ENCODE peak calls at places on chromosomes 3 and 15, in six cellular contexts. I is H9, F is mesenchymal stem cell, T is IMR-90, J is trophoblast cell, Q is H1. L is an unnamed sample.

GRCh38 chr15:70158309-70158995 is 60.7 kb upstream of the TLE3 start:
- DNase-seq in Q (no peak), J (no peak), F (no peak), I (no peak), T (no peak), L (no peak)

GRCh38 chr3:28553175-28553574 is 204.6 kb upstream of the AZI2 start:
- DNase-seq in J (no peak), I (no peak), T (no peak), Q (no peak), F (no peak), L (no peak)

GRCh38 chr15:65337436-65338070 is 33.1 kb downstream of the RNU5B-1 start:
- DNase-seq in Q (no peak), I (no peak), F (no peak), J (no peak), T (no peak), L (no peak)

GRCh38 chr3:111047053-111047452 is 24.6 kb upstream of the NECTIN3 start:
- DNase-seq in F (no peak), I (no peak), T (no peak), J (no peak), Q (no peak), L (no peak)

GRCh38 chr15:38073278-38073930 is 139.0 kb downstream of the TMCO5A start:
- DNase-seq in J (no peak), F (peak; percentile 50), T (peak; percentile 35), Q (no peak), I (no peak), L (no peak)

GRCh38 chr3:65545429-65545828 is 493.3 kb downstream of the MAGI1 start:
- DNase-seq in F (no peak), T (peak; percentile 73), Q (no peak), J (no peak), I (no peak), L (no peak)

GRCh38 chr3:46269556-46269955 is 27.3 kb downstream of the CCR3 start:
- DNase-seq in Q (no peak), F (no peak), T (no peak), I (no peak), J (no peak), L (no peak)

GRCh38 chr3:23712656-23713559 is 92.8 kb upstream of the UBE2E1 start:
- DNase-seq in I (peak; percentile 90), F (peak; percentile 92), J (peak; percentile 85), Q (peak; percentile 72), T (peak; percentile 96), L (peak; percentile 65)

GRCh38 chr3:143935678-143936077 is 35.9 kb upstream of the DIPK2A start:
- DNase-seq in I (no peak), Q (no peak), T (no peak), F (no peak), J (no peak), L (no peak)

GRCh38 chr3:43997788-43998373 is 243.8 kb upstream of the TOPAZ1 start:
- DNase-seq in I (no peak), T (no peak), J (no peak), F (no peak), Q (no peak), L (no peak)

GRCh38 chr3:46280105-46280797 is 38.0 kb downstream of the CCR3 start:
- DNase-seq in Q (no peak), T (peak; percentile 30), J (no peak), F (peak; percentile 9), I (no peak), L (no peak)

GRCh38 chr3:119679874-119680273 is 2.7 kb upstream of the COX17 start:
- DNase-seq in F (no peak), I (no peak), Q (no peak), J (peak; percentile 9), T (no peak), L (no peak)

GRCh38 chr3:151085889-151086483 is 522 bp downstream of the MED12L start:
- DNase-seq in F (peak; percentile 31), T (no peak), Q (no peak), I (peak; percentile 58), J (no peak), L (peak; percentile 57)

DNA sequence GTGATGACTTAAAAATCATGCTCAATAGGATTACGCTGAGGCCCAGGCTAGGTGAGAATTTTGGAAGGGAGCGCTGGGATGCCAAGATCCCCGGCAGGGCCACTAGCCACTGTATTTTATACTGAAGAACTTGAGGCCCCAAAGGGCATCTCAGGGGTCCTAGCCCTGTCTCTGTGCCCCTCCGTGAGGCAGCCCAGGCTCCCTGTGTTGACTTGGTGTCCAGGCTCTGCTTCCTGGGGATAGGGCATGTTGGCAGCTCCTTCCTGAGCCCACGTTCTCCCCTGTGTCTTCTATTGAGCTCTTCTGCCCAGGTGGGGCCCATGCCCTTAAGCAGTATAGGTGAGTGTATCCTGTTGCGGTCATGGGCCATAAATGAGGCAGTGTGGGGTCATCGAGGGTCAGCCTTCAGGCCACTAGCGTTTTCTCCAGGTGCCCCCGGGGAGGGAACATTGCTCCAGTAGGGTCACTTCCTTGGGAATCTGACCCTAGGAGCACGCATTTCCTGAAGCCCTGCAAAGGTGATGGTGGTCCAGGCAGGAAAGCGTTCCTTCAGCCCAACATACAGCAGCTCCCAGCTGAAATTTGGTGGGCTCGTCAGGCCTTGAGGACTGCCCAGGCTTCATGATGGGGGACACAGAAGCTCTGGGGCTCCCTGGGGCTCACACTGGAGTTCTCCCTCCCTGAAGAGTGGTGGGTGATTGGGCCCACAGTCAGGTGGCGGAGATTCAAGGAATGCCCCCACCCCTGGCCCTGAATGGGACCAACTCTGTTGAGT is 189.4 kb downstream of the UBE3A start:
- DNase-seq in F (no peak), I (peak; percentile 9), J (no peak), Q (no peak), T (no peak), L (no peak)
- H3K4ac ChIP-seq in F (no peak overlapping the region), I (no peak overlapping the region), J (no peak overlapping the region), Q (no peak overlapping the region), T (no peak overlapping the region), L (no peak overlapping the region)

DNA sequence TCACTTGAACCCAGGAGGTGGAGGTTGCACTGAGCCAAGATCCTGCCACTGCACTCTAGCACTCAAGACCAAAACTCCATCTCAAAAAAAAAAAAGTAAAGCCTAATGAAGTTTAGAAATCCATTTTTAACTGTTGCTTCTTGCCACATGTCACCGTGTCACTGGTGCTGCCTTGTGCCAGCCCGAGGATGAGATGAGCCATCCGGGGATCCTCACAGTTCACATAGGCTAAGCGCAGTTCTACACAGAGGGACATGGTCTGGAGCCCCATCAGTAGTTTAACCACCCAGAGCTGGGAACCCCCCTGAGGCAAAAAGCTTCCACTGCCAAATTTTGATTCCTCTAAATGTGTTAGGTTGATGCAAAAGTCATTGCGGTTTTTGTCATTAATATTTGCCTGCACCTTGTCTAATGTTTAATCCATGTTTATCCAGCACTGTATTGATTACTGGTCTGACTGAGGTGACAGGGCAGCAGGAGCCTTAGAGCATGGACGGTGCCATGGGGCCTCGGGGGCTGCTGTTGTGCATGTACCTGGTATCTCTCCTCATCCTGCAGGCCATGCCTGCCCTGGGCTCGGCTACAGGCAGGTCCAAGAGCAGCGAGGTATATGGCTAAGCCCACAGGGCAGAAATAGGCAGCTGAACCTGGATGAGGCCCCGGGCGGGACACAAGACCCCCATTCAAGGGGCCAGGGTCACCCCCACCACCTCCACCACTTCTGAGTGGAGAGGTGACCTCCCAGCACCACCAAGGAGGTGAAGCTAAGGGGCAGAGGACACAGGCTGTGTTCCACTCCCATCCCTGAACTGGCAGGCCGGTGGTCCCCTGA is at the start of gene ITIH1:
- DNase-seq in T (no peak), I (no peak), F (no peak), Q (no peak), J (no peak), L (no peak)
- H3K4ac ChIP-seq in T (no peak within 1 kb of the TSS), I (no peak within 1 kb of the TSS), F (no peak within 1 kb of the TSS), Q (no peak within 1 kb of the TSS), J (no peak within 1 kb of the TSS), L (no peak within 1 kb of the TSS)

GRCh38 chr3:70090322-70090913 is 90.9 kb downstream of the SAMMSON start:
- DNase-seq in J (no peak), Q (no peak), I (no peak), F (peak; percentile 13), T (peak; percentile 28), L (no peak)

GRCh38 chr3:70085613-70086012 is 86.1 kb downstream of the SAMMSON start:
- DNase-seq in Q (no peak), J (no peak), F (no peak), I (no peak), T (no peak), L (no peak)

GRCh38 chr3:70086336-70086735 is 86.8 kb downstream of the SAMMSON start:
- DNase-seq in T (no peak), I (no peak), Q (no peak), J (no peak), F (no peak), L (no peak)
- H3K4ac ChIP-seq in T (no peak overlapping the region), I (no peak overlapping the region), Q (no peak overlapping the region), J (no peak overlapping the region), F (no peak overlapping the region), L (no peak overlapping the region)

GRCh38 chr3:55488398-55489055 is 1.4 kb upstream of the WNT5A start:
- DNase-seq in I (peak; percentile 54), T (peak; percentile 89), J (no peak), F (peak; percentile 89), Q (no peak), L (peak; percentile 63)
- H3K4ac ChIP-seq in I (no peak overlapping the region), T (peak overlapping the region; percentile 98), J (peak overlapping the region; percentile 12), F (peak overlapping the region; percentile 99), Q (no peak overlapping the region), L (no peak overlapping the region)

GRCh38 chr15:66503780-66504562 is 684 bp downstream of the RPL4 start:
- DNase-seq in J (no peak), F (peak; percentile 6), I (no peak), T (no peak), Q (no peak), L (no peak)
- H3K4ac ChIP-seq in J (peak overlapping the region; percentile 90), F (peak overlapping the region; percentile 86), I (no peak overlapping the region), T (peak overlapping the region; percentile 100), Q (peak overlapping the region; percentile 94), L (no peak overlapping the region)